ENCODE peak calls at places on chromosomes 6 and 20, in ten cellular contexts. K, L, M, Z, Y, F, B, R, S and V are unnamed samples.

GRCh38 chr20:62524486-62524885 is 48.7 kb upstream of the GATA5 start:
- DNase-seq in K (no peak), L (peak; percentile 12), M (peak; percentile 8), Z (no peak), Y (no peak), F (peak; percentile 36), B (no peak), R (no peak), S (peak; percentile 6), V (no peak)

GRCh38 chr6:5667737-5668136 is 339.0 kb downstream of the NRN1 start:
- DNase-seq in K (no peak), L (no peak), M (no peak), Z (no peak), Y (no peak), F (no peak), B (no peak), R (no peak), S (no peak), V (no peak)

GRCh38 chr20:711526-711925 is 35.9 kb upstream of the SCRT2 start:
- DNase-seq in K (no peak), L (no peak), M (no peak), Z (no peak), Y (no peak), F (no peak), B (no peak), R (no peak), S (no peak), V (no peak)

GRCh38 chr6:20404641-20405032 is 3.0 kb downstream of the E2F3 start:
- DNase-seq in K (no peak), L (peak; percentile 62), M (peak; percentile 74), Z (peak; percentile 78), Y (no peak), F (peak; percentile 77), B (no peak), R (no peak), S (peak; percentile 81), V (no peak)

GRCh38 chr6:109979033-109979921 is 1.2 kb downstream of the GPR6 start:
- DNase-seq in K (peak; percentile 14), L (no peak), M (no peak), Z (no peak), Y (peak; percentile 54), F (no peak), B (no peak), R (no peak), S (no peak), V (no peak)

GRCh38 chr6:7727150-7727950 is 1.5 kb downstream of the BMP6 start:
- DNase-seq in K (peak; percentile 12), L (no peak), M (no peak), Z (peak; percentile 32), Y (no peak), F (peak; percentile 20), B (no peak), R (no peak), S (no peak), V (no peak)

GRCh38 chr6:63477422-63478040 is 94.7 kb upstream of the LOC128125822 start:
- DNase-seq in K (no peak), L (no peak), M (no peak), Z (peak; percentile 53), Y (no peak), F (no peak), B (no peak), R (no peak), S (no peak), V (no peak)

GRCh38 chr20:54152227-54153040 is 21.4 kb downstream of the CYP24A1 start:
- DNase-seq in K (no peak), L (no peak), M (no peak), Z (peak; percentile 88), Y (no peak), F (peak; percentile 90), B (no peak), R (no peak), S (no peak), V (no peak)

GRCh38 chr6:125510405-125510804 is 208.6 kb upstream of the HDDC2 start:
- DNase-seq in K (no peak), L (no peak), M (no peak), Z (no peak), Y (no peak), F (no peak), B (no peak), R (no peak), S (no peak), V (no peak)

GRCh38 chr6:37547564-37548061 is 47.9 kb upstream of the CCDC167 start:
- DNase-seq in K (no peak), L (no peak), M (peak; percentile 76), Z (no peak), Y (no peak), F (peak; percentile 92), B (no peak), R (peak; percentile 55), S (peak; percentile 71), V (no peak)

GRCh38 chr6:126888727-126889725 is 229.4 kb upstream of the RSPO3 start:
- DNase-seq in K (no peak), L (no peak), M (no peak), Z (no peak), Y (no peak), F (no peak), B (no peak), R (no peak), S (no peak), V (no peak)

GRCh38 chr6:143965503-143966171 is 42.4 kb downstream of the PLAGL1 start:
- DNase-seq in K (no peak), L (no peak), M (peak; percentile 71), Z (no peak), Y (no peak), F (peak; percentile 85), B (no peak), R (no peak), S (peak; percentile 58), V (no peak)

GRCh38 chr6:16334671-16335070 is 96.3 kb downstream of the GMPR start:
- DNase-seq in K (no peak), L (peak; percentile 57), M (peak; percentile 94), Z (peak; percentile 53), Y (no peak), F (peak; percentile 94), B (peak; percentile 75), R (no peak), S (peak; percentile 94), V (peak; percentile 83)

GRCh38 chr6:16333580-16333979 is 95.2 kb downstream of the GMPR start:
- DNase-seq in K (no peak), L (no peak), M (peak; percentile 46), Z (peak; percentile 49), Y (no peak), F (peak; percentile 55), B (peak; percentile 9), R (peak; percentile 59), S (peak; percentile 60), V (no peak)

GRCh38 chr6:16335176-16335575 is 96.8 kb downstream of the GMPR start:
- DNase-seq in K (no peak), L (no peak), M (no peak), Z (no peak), Y (no peak), F (no peak), B (peak; percentile 36), R (no peak), S (no peak), V (no peak)

GRCh38 chr6:16331328-16332174 is 93.2 kb downstream of the GMPR start:
- DNase-seq in K (peak; percentile 71), L (peak; percentile 62), M (peak; percentile 83), Z (peak; percentile 72), Y (peak; percentile 84), F (peak; percentile 89), B (peak; percentile 70), R (peak; percentile 67), S (peak; percentile 77), V (peak; percentile 62)

DNA sequence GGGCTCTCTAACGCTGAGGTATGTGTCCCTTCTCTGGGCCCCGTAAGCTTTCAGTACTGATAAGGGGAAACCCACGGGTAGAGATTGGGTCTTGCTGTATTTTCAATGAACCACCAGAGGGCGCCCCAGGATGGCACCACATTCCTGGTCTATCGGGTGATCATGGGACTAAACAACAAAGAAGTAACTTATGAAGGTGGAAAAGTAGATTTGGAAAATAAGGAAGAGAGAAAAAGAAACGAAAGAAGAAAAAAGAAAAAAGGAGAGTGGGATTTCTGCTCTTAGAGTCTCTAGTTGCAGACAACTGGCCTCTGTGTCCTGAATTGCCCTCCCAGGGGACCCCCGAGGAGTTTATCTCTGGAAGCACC is 93.8 kb downstream of the GMPR start:
- DNase-seq in K (peak; percentile 56), L (peak; percentile 84), M (peak; percentile 79), Z (peak; percentile 69), Y (peak; percentile 74), F (peak; percentile 86), B (peak; percentile 68), R (peak; percentile 79), S (peak; percentile 78), V (peak; percentile 78)
- H3K4me1 ChIP-seq in K (peaks cover 7% of the 10 kb centered on the region), L (peaks cover 6% of the 10 kb centered on the region), M (peaks cover 42% of the 10 kb centered on the region), Z (peaks cover 38% of the 10 kb centered on the region), Y (peaks cover 31% of the 10 kb centered on the region), F (peaks cover 11% of the 10 kb centered on the region), B (peaks cover 35% of the 10 kb centered on the region), R (no peaks in the 10 kb centered on the region), S (peaks cover 16% of the 10 kb centered on the region), V (peaks cover 7% of the 10 kb centered on the region)

DNA sequence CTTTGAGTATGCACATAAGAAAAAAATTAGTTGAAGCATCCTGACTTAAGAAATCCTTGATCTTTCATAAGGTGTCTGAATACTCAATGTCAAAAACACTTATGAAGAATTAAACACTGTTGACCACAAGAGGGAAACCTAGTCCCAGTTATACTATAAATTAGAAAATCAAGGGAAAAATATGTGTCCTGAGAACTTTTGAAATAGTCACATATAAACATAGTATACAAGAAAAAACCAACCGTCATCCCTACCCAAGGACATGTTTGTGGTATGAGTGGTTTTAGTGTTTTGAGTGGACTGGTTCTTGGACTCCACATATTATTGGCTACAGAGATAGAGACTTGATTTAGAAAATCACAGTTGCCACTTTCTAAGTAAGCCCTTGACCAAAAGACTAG is 7.6 kb upstream of the HLA-DRA start:
- DNase-seq in K (no peak), L (no peak), M (peak; percentile 56), Z (peak; percentile 21), Y (no peak), F (peak; percentile 58), B (no peak), R (no peak), S (peak; percentile 30), V (no peak)
- TF ChIP-seq CTCF in K (peak; percentile 58), L (no peak), M (peak; percentile 34), Z (peak; percentile 49), Y (peak; percentile 55), F (peak; percentile 34), B (peak; percentile 33), R (peak; percentile 48), S (peak; percentile 40), V (peak; percentile 32)

GRCh38 chr6:32190946-32191677 is 1.1 kb upstream of the PBX2 start:
- DNase-seq in K (no peak), L (no peak), M (no peak), Z (no peak), Y (no peak), F (no peak), B (peak; percentile 32), R (no peak), S (no peak), V (peak; percentile 53)
- H3K4me1 ChIP-seq in K (peaks cover 11% of the 10 kb centered on the region), L (peaks cover 30% of the 10 kb centered on the region), M (peaks cover 11% of the 10 kb centered on the region), Z (peaks cover 31% of the 10 kb centered on the region), Y (peaks cover 56% of the 10 kb centered on the region), F (peaks cover 4% of the 10 kb centered on the region), B (peaks cover 54% of the 10 kb centered on the region), R (no peaks in the 10 kb centered on the region), S (peaks cover 12% of the 10 kb centered on the region), V (peaks cover 5% of the 10 kb centered on the region)

DNA sequence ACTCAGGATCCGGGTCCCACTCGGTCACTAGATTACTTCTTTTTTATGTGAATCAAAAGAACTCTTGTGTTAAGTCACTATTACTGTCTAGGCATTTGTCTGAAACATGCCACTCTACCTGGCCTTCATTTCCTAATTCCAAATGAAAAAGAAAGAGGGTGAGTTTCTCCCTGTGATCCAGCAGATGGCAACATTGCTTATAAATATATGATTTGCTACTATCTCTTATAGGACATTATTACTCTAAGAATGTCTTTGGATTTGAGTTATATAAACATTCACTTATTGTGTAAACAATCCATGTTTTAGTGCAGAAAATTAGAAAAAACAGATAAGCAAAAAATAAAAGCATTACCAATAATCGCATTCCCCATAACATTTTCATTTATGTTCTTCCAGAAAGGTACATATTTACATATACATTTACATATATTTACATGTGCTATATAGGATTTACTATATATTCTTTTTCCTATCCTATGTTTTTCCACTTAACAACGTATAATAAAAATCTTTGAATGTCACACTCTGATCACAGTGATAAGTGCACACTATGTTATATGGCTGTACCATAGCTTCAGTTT is 66.9 kb downstream of the FAXC start:
- DNase-seq in K (no peak), L (no peak), M (peak; percentile 46), Z (peak; percentile 10), Y (no peak), F (peak; percentile 36), B (no peak), R (no peak), S (peak; percentile 30), V (no peak)
- TF ChIP-seq CTCF in K (peak; percentile 45), L (no peak), M (peak; percentile 64), Z (peak; percentile 48), Y (peak; percentile 34), F (peak; percentile 56), B (no peak), R (peak; percentile 22), S (peak; percentile 54), V (no peak)